ENCODE peak calls at places on chromosomes 4 and X, in six cellular contexts. I, B, U, E, G and V are unnamed samples.

GRCh38 chr4:39614487-39615162 is 24.0 kb downstream of the SMIM14 start:
- DNase-seq in I (peak; percentile 16), E (no peak), U (no peak), G (no peak), B (peak; percentile 63), V (no peak)

GRCh38 chrX:20374450-20374849 is 107.7 kb upstream of the RPS6KA3 start:
- DNase-seq in I (no peak), E (no peak), B (no peak), G (no peak), U (no peak), V (no peak)

GRCh38 chr4:123889376-123889945 is 492.9 kb downstream of the SPRY1 start:
- DNase-seq in E (no peak), G (no peak), I (no peak), B (peak; percentile 86), U (no peak), V (no peak)

GRCh38 chr4:42371306-42372063 is 25.8 kb upstream of the SHISA3 start:
- DNase-seq in I (peak; percentile 9), B (peak; percentile 33), E (no peak), U (peak; percentile 52), G (peak; percentile 56), V (no peak)

GRCh38 chr4:630661-631060 is 5.3 kb downstream of the PDE6B start:
- DNase-seq in E (no peak), I (no peak), U (no peak), B (no peak), G (no peak), V (peak; percentile 39)

GRCh38 chr4:108116423-108117168 is 52.1 kb downstream of the LEF1 start:
- DNase-seq in U (no peak), G (no peak), E (no peak), B (no peak), I (no peak), V (no peak)

GRCh38 chr4:111697176-111697962 is 447.9 kb upstream of the FAM241A start:
- DNase-seq in G (no peak), U (no peak), E (no peak), I (no peak), B (peak; percentile 55), V (no peak)

GRCh38 chrX:107450823-107451509 is 1.5 kb downstream of the FRMPD3 start:
- DNase-seq in E (no peak), I (peak; percentile 16), U (peak; percentile 2), B (no peak), G (peak; percentile 77), V (no peak)

GRCh38 chr4:7960790-7961655 is 21.4 kb upstream of the AFAP1 start:
- DNase-seq in B (peak; percentile 99), I (no peak), G (peak; percentile 42), U (no peak), E (no peak), V (no peak)

GRCh38 chrX:27438937-27439336 is 24.2 kb downstream of the PPP4R3C start:
- DNase-seq in E (no peak), I (no peak), G (no peak), U (no peak), B (no peak), V (no peak)

GRCh38 chr4:84995386-84995785 is 28.9 kb upstream of the WDFY3 start:
- DNase-seq in G (no peak), I (no peak), U (no peak), E (no peak), B (peak; percentile 25), V (no peak)

GRCh38 chr4:139563515-139563914 is 7.5 kb upstream of the SETD7 start:
- DNase-seq in G (no peak), U (no peak), I (no peak), B (no peak), E (no peak), V (no peak)

GRCh38 chr4:43682551-43682950 is 766.1 kb downstream of the KCTD8 start:
- DNase-seq in G (no peak), B (no peak), I (no peak), U (no peak), E (no peak), V (no peak)

GRCh38 chrX:95762716-95763115 is 921.9 kb upstream of the DIAPH2 start:
- DNase-seq in G (peak; percentile 46), E (no peak), I (no peak), B (no peak), U (no peak), V (no peak)

GRCh38 chr4:146261046-146261445 is 46.7 kb downstream of the REELD1 start:
- DNase-seq in B (no peak), U (no peak), E (no peak), G (no peak), I (no peak), V (no peak)

GRCh38 chr4:53066155-53066554 is 204.0 kb downstream of the RASL11B start:
- DNase-seq in U (peak; percentile 12), B (no peak), E (no peak), G (no peak), I (no peak), V (no peak)

GRCh38 chr4:113328514-113328913 is 279.1 kb downstream of the ANK2 start:
- DNase-seq in E (no peak), U (peak; percentile 4), I (peak; percentile 4), G (no peak), B (no peak), V (no peak)

GRCh38 chrX:8364369-8365141 is 100.1 kb upstream of the VCX3B start:
- DNase-seq in E (peak; percentile 37), U (peak; percentile 17), I (no peak), B (peak; percentile 1), G (peak; percentile 63), V (no peak)

GRCh38 chr4:153963216-153963615 is 174.3 kb upstream of the SFRP2 start:
- DNase-seq in E (no peak), B (no peak), I (no peak), U (no peak), G (no peak), V (no peak)

GRCh38 chrX:75226280-75226679 is 47.6 kb upstream of the UPRT start:
- DNase-seq in B (no peak), G (no peak), U (no peak), E (no peak), I (no peak), V (no peak)

DNA sequence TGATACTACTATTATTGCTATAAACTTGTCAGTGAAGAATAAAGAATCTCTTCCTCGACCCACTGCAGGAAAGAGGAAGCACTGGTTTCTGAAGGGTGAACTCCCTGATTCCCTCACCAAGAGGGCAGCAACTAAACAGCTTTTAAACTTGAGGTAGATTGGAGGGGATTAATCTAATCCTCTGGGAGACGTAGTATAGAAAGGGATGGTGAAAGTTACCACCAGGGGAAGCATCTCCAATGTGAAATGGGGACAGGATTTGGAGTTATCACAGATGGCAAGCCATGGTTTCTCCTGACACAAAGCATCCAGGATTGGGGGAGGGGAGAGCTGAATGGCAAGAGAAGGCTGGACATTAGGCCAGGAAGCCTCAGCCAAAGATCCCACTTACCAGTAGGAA is 62.7 kb upstream of the PTPN13 start:
- DNase-seq in G (no peak), E (no peak), B (no peak), I (no peak), U (no peak), V (no peak)
- TF ChIP-seq CTCF in G (no peak), E (no peak), B (no peak), I (no peak), U (no peak), V (no peak)

DNA sequence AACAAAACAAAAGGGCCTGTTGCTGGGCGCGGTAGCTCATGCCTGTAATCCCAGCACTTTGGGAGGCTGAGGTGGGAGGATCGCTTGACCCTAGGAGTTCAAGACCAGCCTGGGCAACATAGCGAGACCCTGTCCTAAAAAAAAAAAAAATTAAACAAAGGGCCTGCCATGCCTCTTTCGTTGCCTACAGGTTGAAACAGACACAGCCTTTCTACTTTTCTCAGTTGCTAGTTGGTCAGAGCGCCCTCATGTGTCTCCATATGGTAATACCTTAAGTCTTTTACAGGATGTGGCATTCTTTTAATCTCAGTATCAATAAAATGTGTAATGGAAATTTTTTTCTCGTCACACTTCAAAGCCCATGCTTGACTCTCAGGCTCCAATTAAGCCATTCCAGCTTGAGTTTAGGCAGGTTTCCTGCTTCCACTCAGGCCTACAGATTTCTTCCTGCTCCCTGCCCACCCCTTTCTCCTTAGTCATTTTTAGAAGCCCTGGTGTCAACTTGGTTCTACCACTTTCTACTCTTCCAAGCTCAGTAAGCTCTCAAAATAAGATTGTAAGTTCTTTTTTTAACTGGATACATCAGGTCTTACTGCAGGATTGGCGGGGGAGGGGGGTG is 4.6 kb upstream of the SOWAHD start:
- DNase-seq in I (no peak), E (no peak), G (peak; percentile 49), B (peak; percentile 49), U (peak; percentile 67), V (no peak)
- TF ChIP-seq CTCF in I (peak; percentile 51), E (no peak), G (peak; percentile 46), B (peak; percentile 45), U (no peak), V (peak; percentile 60)

GRCh38 chr4:40976343-40976742 is 226.6 kb downstream of the NSUN7 start:
- DNase-seq in G (peak; percentile 68), I (peak; percentile 14), B (peak; percentile 90), U (peak; percentile 80), E (peak; percentile 43), V (no peak)
- TF ChIP-seq CTCF in G (peak; percentile 68), I (peak; percentile 73), B (peak; percentile 69), U (peak; percentile 36), E (no peak), V (peak; percentile 79)

GRCh38 chr4:21450331-21450730 is 498.2 kb downstream of the KCNIP4 start:
- DNase-seq in U (no peak), G (no peak), B (no peak), E (no peak), I (no peak), V (no peak)

GRCh38 chr4:21451032-21451431 is 497.5 kb downstream of the KCNIP4 start:
- DNase-seq in U (no peak), B (peak; percentile 79), I (no peak), G (no peak), E (no peak), V (no peak)

GRCh38 chr4:21452931-21453330 is 495.6 kb downstream of the KCNIP4 start:
- DNase-seq in E (no peak), G (no peak), U (no peak), I (no peak), B (no peak), V (no peak)

GRCh38 chr4:21447320-21448055 is 501.1 kb downstream of the KCNIP4 start:
- DNase-seq in I (no peak), E (no peak), G (no peak), U (no peak), B (no peak), V (no peak)
- TF ChIP-seq CTCF in I (no peak), E (no peak), G (no peak), U (no peak), B (no peak), V (no peak)

DNA sequence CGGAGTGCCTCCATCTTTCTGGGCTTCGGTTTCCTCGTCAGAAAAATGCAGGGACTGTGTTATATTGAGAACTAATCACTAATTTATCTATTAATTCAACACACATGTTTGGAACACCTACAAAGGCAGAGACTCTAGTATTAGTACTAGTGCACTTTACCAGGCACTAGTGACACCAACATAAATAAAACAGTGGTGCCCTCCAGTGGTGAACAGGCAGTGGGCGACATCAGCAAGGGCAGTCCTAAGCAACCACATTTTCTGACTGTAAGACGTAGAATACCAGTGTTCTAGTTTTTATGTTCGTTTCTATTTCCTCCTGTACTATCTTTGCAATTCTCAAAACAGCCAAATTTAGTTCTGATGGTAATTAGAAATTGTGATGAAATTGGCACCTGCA is 69.1 kb upstream of the UCP1 start:
- DNase-seq in E (no peak), I (peak; percentile 24), U (peak; percentile 62), B (peak; percentile 24), G (peak; percentile 40), V (no peak)
- TF ChIP-seq CTCF in E (no peak), I (peak; percentile 33), U (peak; percentile 46), B (peak; percentile 54), G (peak; percentile 57), V (peak; percentile 47)